ENCODE peak calls at places on chromosome 16, in eight cellular contexts. T is fibroblast of lung; X is left ventricle myocardium inferior; F is ovary; K is activated CD4-positive, alpha-beta T cell treated with anti-CD3 and anti-CD28 coated beads, Interleukin-2, amount 50 U/mL, for 4 hours; I is HAP-1; C is WTC11; Q is NT2/D1. D is an unnamed sample.
A peak's percentile ranks its signal among the peaks of the same experiment; 100 is the strongest.

GRCh38 chr16:75011634-75012307 is 12.9 kb downstream of the ZNRF1 start:
- DNase-seq in T (peak; percentile 94), X (no peak), F (no peak), K (peak; percentile 31), I (peak; percentile 12), C (no peak), Q (no peak), D (no peak)

GRCh38 chr16:19008770-19009169 is 25.0 kb downstream of the TMC7 start:
- DNase-seq in T (peak; percentile 67), X (no peak), F (no peak), K (no peak), I (no peak), C (no peak), Q (no peak), D (no peak)

GRCh38 chr16:2745961-2746360 is 6.5 kb upstream of the SRRM2 start:
- DNase-seq in T (no peak), X (no peak), F (no peak), K (no peak), I (no peak), C (no peak), Q (no peak), D (no peak)

GRCh38 chr16:89534147-89534788 is 26.1 kb downstream of the SPG7 start:
- DNase-seq in T (no peak), X (no peak), F (no peak), K (peak; percentile 11), I (no peak), C (no peak), Q (no peak), D (no peak)

GRCh38 chr16:74480150-74481029 is 59.1 kb upstream of the CLEC18B start:
- DNase-seq in T (peak; percentile 50), X (peak; percentile 30), F (no peak), K (no peak), I (peak; percentile 81), C (no peak), Q (no peak), D (no peak)

GRCh38 chr16:87350031-87350430 is 32.8 kb upstream of the C16orf95 start:
- DNase-seq in T (no peak), X (no peak), F (no peak), K (no peak), I (no peak), C (no peak), Q (no peak), D (no peak)

GRCh38 chr16:24255446-24256352 is at the start of gene CACNG3:
- DNase-seq in T (peak; percentile 46), X (peak; percentile 30), F (no peak), K (peak; percentile 19), I (peak; percentile 79), C (peak; percentile 96), Q (peak; percentile 82), D (no peak)

GRCh38 chr16:85350973-85351372 is 238.7 kb upstream of the CIBAR2 start:
- DNase-seq in T (peak; percentile 95), X (peak; percentile 83), F (peak; percentile 77), K (no peak), I (peak; percentile 59), C (no peak), Q (no peak), D (peak; percentile 89)

D was measured in NCI-H2029.